ENCODE peak calls at places on chromosomes 13 and 19, in six cellular contexts. Q is tibial artery, D is SJSA1, U is GM12865, V is mucosa of descending colon, Y is dorsolateral prefrontal cortex. J is an unnamed sample.

GRCh38 chr13:99442273-99442895 is 58.9 kb upstream of the TM9SF2 start:
- DNase-seq in Q (peak), D (no peak), U (peak), V (no peak), Y (peak), J (no peak)

GRCh38 chr19:35105411-35106290 is 10.0 kb upstream of the FXYD3 start:
- DNase-seq in Q (no peak), D (no peak), U (no peak), V (no peak), Y (no peak), J (no peak)

GRCh38 chr19:49473868-49474544 is at the start of gene FLT3LG:
- DNase-seq in Q (peak), D (peak), U (peak), V (peak), Y (peak), J (peak)

GRCh38 chr19:55580628-55581144 is at the start of gene ZNF579:
- DNase-seq in Q (peak), D (peak), U (peak), V (peak), Y (peak), J (peak)

GRCh38 chr13:101397742-101398141 is 18.6 kb downstream of the NALCN start:
- DNase-seq in Q (no peak), D (peak), U (no peak), V (no peak), Y (no peak), J (no peak)

GRCh38 chr13:80259159-80259558 is 81.8 kb downstream of the SPRY2 start:
- DNase-seq in Q (no peak), D (no peak), U (peak), V (no peak), Y (no peak), J (no peak)

GRCh38 chr19:46704379-46705076 is 12.4 kb downstream of the PRKD2 start:
- DNase-seq in Q (peak), D (no peak), U (peak), V (peak), Y (peak), J (peak)

GRCh38 chr19:11423804-11424318 is 4.7 kb upstream of the RGL3 start:
- DNase-seq in Q (no peak), D (no peak), U (no peak), V (no peak), Y (no peak), J (no peak)

GRCh38 chr13:28392428-28392827 is 102.5 kb downstream of the FLT1 start:
- DNase-seq in Q (no peak), D (no peak), U (no peak), V (no peak), Y (no peak), J (no peak)

GRCh38 chr13:42048323-42048624 is 174 bp upstream of the DGKH start:
- DNase-seq in Q (no peak), D (no peak), U (no peak), V (no peak), Y (no peak), J (no peak)

GRCh38 chr19:56837492-56837891 is 3.0 kb downstream of the PEG3 start:
- DNase-seq in Q (peak), D (no peak), U (no peak), V (peak), Y (peak), J (peak)

GRCh38 chr19:4350726-4351125 is 7.4 kb downstream of the MPND start:
- DNase-seq in Q (no peak), D (peak), U (no peak), V (no peak), Y (no peak), J (no peak)

GRCh38 chr13:73411067-73411809 is 352.4 kb downstream of the KLF5 start:
- DNase-seq in Q (no peak), D (no peak), U (no peak), V (no peak), Y (no peak), J (no peak)

GRCh38 chr19:37933965-37934364 is 27.0 kb downstream of the SIPA1L3 start:
- DNase-seq in Q (no peak), D (no peak), U (no peak), V (no peak), Y (no peak), J (no peak)

GRCh38 chr13:36130542-36131214 is 504 bp downstream of the DCLK1 start:
- DNase-seq in Q (peak), D (peak), U (no peak), V (peak), Y (peak), J (peak)

GRCh38 chr13:104953588-104953987 is 1581.9 kb downstream of the EFNB2 start:
- DNase-seq in Q (no peak), D (no peak), U (no peak), V (no peak), Y (no peak), J (no peak)

GRCh38 chr19:56404705-56405056 is 549 bp downstream of the ZNF583 start:
- DNase-seq in Q (no peak), D (no peak), U (no peak), V (no peak), Y (peak), J (no peak)

GRCh38 chr13:20702945-20703784 is at the start of gene IL17D:
- DNase-seq in Q (no peak), D (no peak), U (peak), V (peak), Y (no peak), J (peak)

GRCh38 chr19:3752492-3752891 is 9.0 kb downstream of the APBA3 start:
- DNase-seq in Q (no peak), D (no peak), U (no peak), V (no peak), Y (no peak), J (no peak)

GRCh38 chr19:34904846-34905527 is 21.7 kb upstream of the ZNF30 start:
- DNase-seq in Q (no peak), D (no peak), U (no peak), V (no peak), Y (no peak), J (no peak)

GRCh38 chr19:35347171-35347929 is at the start of gene FFAR1:
- DNase-seq in Q (peak), D (no peak), U (peak), V (peak), Y (peak), J (peak)

GRCh38 chr19:13953021-13953531 is 767 bp downstream of the DCAF15 start:
- DNase-seq in Q (no peak), D (peak), U (no peak), V (peak), Y (peak), J (no peak)

GRCh38 chr13:98372886-98373285 is 195.8 kb upstream of the RNF113B start:
- DNase-seq in Q (no peak), D (no peak), U (no peak), V (no peak), Y (no peak), J (no peak)

GRCh38 chr13:48782429-48782840 is 128.7 kb downstream of the CYSLTR2 start:
- DNase-seq in Q (no peak), D (no peak), U (no peak), V (no peak), Y (no peak), J (no peak)

GRCh38 chr13:75473472-75473871 is 8.5 kb downstream of the TBC1D4 start:
- DNase-seq in Q (no peak), D (no peak), U (no peak), V (no peak), Y (no peak), J (no peak)

GRCh38 chr19:58558623-58559274 is 338 bp upstream of the UBE2M start:
- DNase-seq in Q (peak), D (peak), U (peak), V (peak), Y (peak), J (peak)

GRCh38 chr13:110628952-110629701 is 13.8 kb downstream of the NAXD start:
- DNase-seq in Q (no peak), D (no peak), U (no peak), V (no peak), Y (no peak), J (no peak)

GRCh38 chr19:38453596-38453995 is 20.1 kb downstream of the RYR1 start:
- DNase-seq in Q (no peak), D (no peak), U (no peak), V (no peak), Y (no peak), J (no peak)

GRCh38 chr13:56558698-56559320 is 581.9 kb upstream of the PRR20A start:
- DNase-seq in Q (no peak), D (no peak), U (no peak), V (no peak), Y (no peak), J (no peak)

GRCh38 chr13:52980695-52981094 is 47.9 kb upstream of the OLFM4 start:
- DNase-seq in Q (no peak), D (no peak), U (no peak), V (no peak), Y (no peak), J (no peak)

GRCh38 chr19:17441241-17442135 is 7.0 kb downstream of the TMEM221 start:
- DNase-seq in Q (no peak), D (no peak), U (peak), V (no peak), Y (no peak), J (no peak)

GRCh38 chr19:40646564-40647254 is 43.7 kb downstream of the NUMBL start:
- DNase-seq in Q (no peak), D (no peak), U (no peak), V (no peak), Y (no peak), J (no peak)

GRCh38 chr13:74187564-74187963 is 53.4 kb upstream of the KLF12 start:
- DNase-seq in Q (no peak), D (no peak), U (no peak), V (no peak), Y (no peak), J (no peak)

GRCh38 chr13:75442736-75443234 is 39.2 kb downstream of the TBC1D4 start:
- DNase-seq in Q (no peak), D (no peak), U (no peak), V (no peak), Y (no peak), J (no peak)

GRCh38 chr19:2962018-2962670 is 15.2 kb upstream of the TLE6 start:
- DNase-seq in Q (peak), D (peak), U (peak), V (no peak), Y (peak), J (no peak)

GRCh38 chr13:77139311-77139710 is 112.4 kb upstream of the FBXL3 start:
- DNase-seq in Q (no peak), D (no peak), U (no peak), V (no peak), Y (no peak), J (no peak)

GRCh38 chr13:32105653-32106313 is 74.2 kb downstream of the FRY start:
- DNase-seq in Q (no peak), D (no peak), U (no peak), V (no peak), Y (no peak), J (no peak)

GRCh38 chr19:5338661-5339469 is 1.7 kb downstream of the PTPRS start:
- DNase-seq in Q (no peak), D (no peak), U (no peak), V (no peak), Y (peak), J (no peak)

GRCh38 chr19:3733549-3734309 is 25.5 kb downstream of the TJP3 start:
- DNase-seq in Q (no peak), D (no peak), U (no peak), V (no peak), Y (no peak), J (no peak)

DNA sequence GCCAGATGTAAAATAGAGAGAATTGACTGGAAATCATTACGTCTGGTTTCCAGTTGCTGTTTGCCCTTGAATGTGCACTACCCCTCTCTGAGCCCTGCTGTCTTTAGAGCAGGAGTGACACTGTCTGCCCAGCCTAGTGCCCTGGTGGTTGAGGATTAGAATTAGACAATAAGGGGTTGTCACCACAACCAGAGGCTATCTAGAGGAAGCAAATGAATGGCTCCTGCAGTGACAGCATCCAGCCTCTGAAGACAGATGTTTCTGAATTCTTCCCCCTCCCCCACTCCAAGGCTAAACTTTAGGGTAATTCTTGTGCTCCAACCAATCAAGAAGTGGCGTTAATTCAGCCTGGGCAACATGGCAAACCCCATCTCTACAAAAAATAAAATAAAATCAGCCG is 2.0 kb downstream of the RAB8A start:
- DNase-seq in Q (no peak), D (no peak), U (peak), V (no peak), Y (no peak), J (no peak)
- H3K4me3 ChIP-seq in Q (no peak), D (no peak), U (peak), V (no peak), Y (no peak), J (no peak)

DNA sequence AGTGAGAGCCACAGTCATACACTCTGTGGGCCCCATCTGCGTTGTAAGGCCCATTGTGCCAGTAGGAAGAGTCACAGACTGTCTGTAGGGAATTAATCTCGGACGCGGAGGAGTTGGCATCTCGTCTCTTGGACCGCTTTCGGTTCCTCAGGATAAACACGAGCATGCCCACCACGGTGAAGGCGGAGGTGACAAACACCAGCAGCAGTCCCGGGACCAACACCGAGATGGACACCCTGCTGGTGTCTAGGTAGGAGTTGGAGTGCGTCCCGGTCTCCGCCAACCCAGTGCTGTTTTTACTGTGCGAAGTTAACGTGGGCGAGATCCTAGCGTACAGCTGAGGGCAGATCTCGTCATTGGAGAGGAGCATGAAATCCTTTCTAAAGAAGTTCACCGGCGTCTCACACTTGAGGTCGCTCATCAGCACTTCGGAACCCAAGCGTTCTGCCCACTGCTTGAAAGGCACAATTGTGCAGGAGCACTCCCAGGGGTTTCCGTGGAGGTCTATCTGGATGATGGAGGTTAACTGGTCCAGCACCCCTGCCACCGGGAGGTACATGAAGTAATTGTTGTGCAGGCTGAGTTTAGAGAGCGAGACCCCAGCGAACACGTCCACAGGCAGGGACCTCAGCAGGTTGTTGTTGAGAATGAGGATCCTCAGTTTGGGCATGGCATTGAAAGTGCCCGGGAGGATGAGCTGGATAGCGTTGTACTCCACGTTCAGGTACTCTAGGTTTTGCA is 2.7 kb downstream of the SLITRK1 start:
- DNase-seq in Q (no peak), D (no peak), U (no peak), V (no peak), Y (peak), J (no peak)
- H3K4me3 ChIP-seq in Q (peak), D (no peak), U (no peak), V (no peak), Y (peak), J (no peak)

GRCh38 chr13:107883561-107884175 is 331.7 kb downstream of the LIG4 start:
- DNase-seq in Q (no peak), D (peak), U (no peak), V (no peak), Y (no peak), J (no peak)
- H3K4me3 ChIP-seq in Q (no peak), D (peak), U (no peak), V (no peak), Y (no peak), J (no peak)

GRCh38 chr13:23903906-23904280 is 6.6 kb upstream of the C1QTNF9B start:
- DNase-seq in Q (no peak), D (no peak), U (no peak), V (no peak), Y (no peak), J (no peak)
- H3K4me3 ChIP-seq in Q (peak), D (no peak), U (no peak), V (no peak), Y (no peak), J (peak)

GRCh38 chr19:9547870-9548269 is 9.4 kb upstream of the ZNF426 start:
- DNase-seq in Q (no peak), D (no peak), U (no peak), V (no peak), Y (no peak), J (no peak)
- H3K4me3 ChIP-seq in Q (no peak), D (no peak), U (no peak), V (no peak), Y (no peak), J (no peak)

DNA sequence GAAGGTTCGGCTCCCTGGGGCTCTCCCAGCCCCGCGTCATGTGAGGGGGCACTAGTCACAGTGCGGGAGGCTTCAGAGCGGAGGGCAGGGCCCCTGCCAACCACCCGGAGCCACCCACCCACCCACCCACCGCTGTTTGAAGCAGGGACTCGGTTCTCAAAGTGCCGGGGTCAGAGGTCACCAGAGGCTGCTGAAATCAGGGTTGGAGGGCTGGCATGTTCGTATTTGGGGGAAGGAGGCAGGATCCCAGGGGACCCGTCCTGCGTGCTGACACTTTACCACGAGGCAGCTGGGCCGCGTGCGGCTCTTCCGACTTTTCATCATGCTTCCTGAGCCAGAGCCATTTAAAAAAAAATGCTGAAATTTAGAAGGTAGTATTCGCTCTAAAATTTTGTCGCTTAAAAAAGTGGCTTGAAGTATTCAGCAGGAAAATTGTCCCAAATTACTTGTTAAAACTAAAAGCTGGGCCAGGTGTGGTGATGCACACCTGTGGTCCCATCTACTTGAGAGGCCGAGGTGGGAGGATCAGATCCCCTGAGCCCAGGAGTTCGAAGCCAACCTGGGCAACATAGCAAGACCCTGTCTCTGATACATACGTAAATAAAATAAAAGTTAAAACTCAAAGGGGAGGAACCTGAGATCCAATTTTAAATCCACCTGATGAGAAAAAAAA is 21.2 kb downstream of the ATP11A start:
- DNase-seq in Q (no peak), D (no peak), U (no peak), V (no peak), Y (no peak), J (no peak)
- H3K4me3 ChIP-seq in Q (peak), D (no peak), U (no peak), V (no peak), Y (no peak), J (peak)

DNA sequence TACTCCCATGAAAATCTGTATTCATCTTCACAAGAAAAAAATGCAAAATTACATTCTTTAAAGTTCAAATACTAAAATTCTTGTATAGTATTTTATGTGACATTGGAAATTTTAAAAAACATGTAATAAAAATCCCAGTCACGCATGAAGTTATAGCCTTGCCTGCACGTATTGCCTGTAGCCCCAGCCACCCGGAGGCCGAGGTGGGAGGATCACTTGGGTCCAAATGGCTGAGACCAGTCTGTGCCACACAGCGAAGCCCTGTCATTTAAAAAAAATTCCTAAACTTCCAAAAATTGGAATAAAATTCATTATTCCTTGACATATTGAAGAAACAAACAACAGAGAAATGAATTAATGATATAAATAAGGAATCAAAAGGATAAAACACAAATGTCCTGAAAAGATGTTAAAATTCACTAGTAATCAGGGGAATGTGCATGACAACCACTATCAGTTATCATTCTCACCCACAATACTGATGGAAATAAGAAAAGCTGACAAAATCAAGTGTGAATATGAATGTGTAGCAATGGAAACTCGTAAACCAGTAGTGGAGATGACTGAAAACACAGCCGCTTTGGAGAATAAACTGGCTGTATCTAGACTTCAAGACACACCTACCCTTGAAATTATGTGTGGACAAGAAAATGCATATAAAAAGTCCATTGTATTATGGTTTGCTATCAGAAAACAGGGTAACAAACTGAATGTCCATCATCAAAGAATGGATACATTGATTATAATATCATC is 7.5 kb downstream of the CARD8 start:
- DNase-seq in Q (no peak), D (no peak), U (peak), V (no peak), Y (no peak), J (no peak)
- H3K4me3 ChIP-seq in Q (peak), D (no peak), U (peak), V (no peak), Y (no peak), J (peak)

GRCh38 chr19:1252818-1253513 is 4.6 kb downstream of the MIDN start:
- DNase-seq in Q (peak), D (peak), U (peak), V (peak), Y (peak), J (peak)

GRCh38 chr19:1254081-1254527 is 5.7 kb downstream of the MIDN start:
- DNase-seq in Q (no peak), D (peak), U (no peak), V (no peak), Y (peak), J (peak)

GRCh38 chr19:1255186-1256161 is 7.1 kb downstream of the MIDN start:
- DNase-seq in Q (no peak), D (no peak), U (no peak), V (no peak), Y (peak), J (no peak)

GRCh38 chr19:1253514-1254080 is 5.2 kb downstream of the MIDN start:
- DNase-seq in Q (peak), D (peak), U (no peak), V (no peak), Y (no peak), J (peak)

GRCh38 chr19:1254530-1255185 is 6.3 kb downstream of the MIDN start:
- DNase-seq in Q (no peak), D (no peak), U (no peak), V (no peak), Y (no peak), J (no peak)
- H3K4me3 ChIP-seq in Q (peak), D (peak), U (no peak), V (no peak), Y (no peak), J (peak)

J was measured in upper lobe of right lung.